ENCODE peak calls at places on chromosomes 2 and 18, in six cellular contexts. Y, M, N, D, I and U are unnamed samples.

GRCh38 chr2:54947121-54947520 is 103.1 kb downstream of the RTN4 start:
- DNase-seq in Y (no peak), M (no peak), N (no peak), D (no peak), I (no peak), U (no peak)

GRCh38 chr18:57242285-57242684 is 95.4 kb downstream of the BOD1L2 start:
- DNase-seq in Y (no peak), M (no peak), N (no peak), D (no peak), I (no peak), U (no peak)

GRCh38 chr2:86518498-86518897 is 44.7 kb downstream of the CHMP3 start:
- DNase-seq in Y (peak; percentile 10), M (peak; percentile 3), N (peak; percentile 16), D (no peak), I (peak; percentile 11), U (no peak)

GRCh38 chr2:158325782-158326335 is 130.7 kb downstream of the CCDC148 start:
- DNase-seq in Y (peak; percentile 47), M (no peak), N (no peak), D (no peak), I (no peak), U (no peak)

GRCh38 chr2:150046211-150046610 is 441.3 kb downstream of the RND3 start:
- DNase-seq in Y (peak; percentile 43), M (no peak), N (no peak), D (no peak), I (peak; percentile 28), U (no peak)

GRCh38 chr2:230557056-230557455 is 141.1 kb downstream of the SP100 start:
- DNase-seq in Y (peak; percentile 13), M (no peak), N (no peak), D (no peak), I (no peak), U (no peak)

GRCh38 chr2:5392658-5393057 is 299.5 kb upstream of the SOX11 start:
- DNase-seq in Y (no peak), M (no peak), N (no peak), D (no peak), I (peak; percentile 63), U (no peak)

GRCh38 chr18:67669993-67670671 is 153.6 kb upstream of the DSEL start:
- DNase-seq in Y (peak; percentile 32), M (no peak), N (no peak), D (no peak), I (no peak), U (no peak)

GRCh38 chr2:50143822-50144575 is 887.9 kb downstream of the NRXN1 start:
- DNase-seq in Y (peak; percentile 64), M (peak; percentile 42), N (no peak), D (peak; percentile 62), I (peak; percentile 69), U (peak; percentile 44)

GRCh38 chr2:28958689-28959088 is 22.4 kb upstream of the TOGARAM2 start:
- DNase-seq in Y (peak; percentile 93), M (peak; percentile 73), N (peak; percentile 32), D (peak; percentile 34), I (peak; percentile 90), U (peak; percentile 52)

GRCh38 chr2:219286436-219287115 is 7.4 kb downstream of the DNAJB2 start:
- DNase-seq in Y (no peak), M (no peak), N (no peak), D (no peak), I (no peak), U (no peak)